ENCODE peak calls at places on chromosomes 3 and 15, in seven cellular contexts. H is A549; U is upper lobe of right lung; E is testis; R is naive thymus-derived CD4-positive, alpha-beta T cell; P is IMR-90; X is dorsolateral prefrontal cortex. J is an unnamed sample.

GRCh38 chr3:114551770-114552526 is 258.1 kb downstream of the TIGIT start:
- DNase-seq in H (peak), U (no peak), E (no peak), R (no peak), P (peak), X (no peak), J (no peak)

GRCh38 chr15:84697353-84697990 is 18.5 kb downstream of the SEC11A start:
- DNase-seq in H (no peak), U (no peak), E (no peak), R (no peak), P (no peak), X (no peak), J (no peak)

GRCh38 chr3:142618917-142619401 is 22.8 kb downstream of the PLS1 start:
- DNase-seq in H (peak), U (no peak), E (no peak), R (no peak), P (no peak), X (no peak), J (no peak)

GRCh38 chr3:69408989-69409388 is 23.1 kb upstream of the FRMD4B start:
- DNase-seq in H (no peak), U (no peak), E (no peak), R (no peak), P (no peak), X (no peak), J (no peak)

GRCh38 chr3:10601131-10601856 is 95.9 kb upstream of the ATP2B2 start:
- DNase-seq in H (no peak), U (no peak), E (no peak), R (no peak), P (no peak), X (no peak), J (no peak)

GRCh38 chr15:50148362-50148963 is 29.4 kb upstream of the ATP8B4 start:
- DNase-seq in H (no peak), U (no peak), E (peak), R (no peak), P (peak), X (no peak), J (no peak)

GRCh38 chr3:74515451-74515850 is 99.0 kb downstream of the CNTN3 start:
- DNase-seq in H (no peak), U (no peak), E (no peak), R (no peak), P (peak), X (no peak), J (no peak)

GRCh38 chr15:56052389-56053045 is 59.1 kb upstream of the NEDD4 start:
- DNase-seq in H (peak), U (no peak), E (no peak), R (peak), P (peak), X (no peak), J (no peak)

GRCh38 chr3:49500408-49501257 is 30.6 kb downstream of the DAG1 start:
- DNase-seq in H (peak), U (no peak), E (peak), R (no peak), P (peak), X (peak), J (no peak)

GRCh38 chr3:122392868-122393844 is 9.2 kb downstream of the FAM162A start:
- DNase-seq in H (peak), U (no peak), E (no peak), R (peak), P (peak), X (no peak), J (no peak)

GRCh38 chr3:126979076-126979628 is 3.8 kb upstream of the PLXNA1 start:
- DNase-seq in H (no peak), U (no peak), E (no peak), R (no peak), P (no peak), X (no peak), J (no peak)

GRCh38 chr3:18445421-18446066 is 20.4 kb upstream of the SATB1 start:
- DNase-seq in H (no peak), U (no peak), E (no peak), R (peak), P (no peak), X (no peak), J (no peak)

GRCh38 chr15:45776772-45777171 is 141.9 kb downstream of the SQOR start:
- DNase-seq in H (no peak), U (no peak), E (no peak), R (no peak), P (no peak), X (no peak), J (no peak)
- H3K4me3 ChIP-seq in H (no peak), U (no peak), E (no peak), R (no peak), P (no peak), X (no peak), J (no peak)

GRCh38 chr3:132597660-132598059 is 590 bp downstream of the ACKR4 start:
- DNase-seq in H (no peak), U (no peak), E (no peak), R (no peak), P (no peak), X (no peak), J (no peak)
- H3K4me3 ChIP-seq in H (no peak), U (peak), E (no peak), R (no peak), P (no peak), X (no peak), J (no peak)

GRCh38 chr3:147744967-147745366 is 335.8 kb downstream of the ZIC1 start:
- DNase-seq in H (no peak), U (no peak), E (no peak), R (no peak), P (no peak), X (no peak), J (no peak)
- H3K4me3 ChIP-seq in H (no peak), U (no peak), E (no peak), R (no peak), P (no peak), X (no peak), J (no peak)

GRCh38 chr3:129985113-129985512 is 10.6 kb downstream of the TRH start:
- DNase-seq in H (no peak), U (peak), E (no peak), R (no peak), P (no peak), X (no peak), J (no peak)

GRCh38 chr3:129984124-129984523 is 9.6 kb downstream of the TRH start:
- DNase-seq in H (no peak), U (no peak), E (no peak), R (no peak), P (no peak), X (no peak), J (no peak)

GRCh38 chr3:129989391-129989790 is 14.9 kb downstream of the TRH start:
- DNase-seq in H (no peak), U (peak), E (no peak), R (no peak), P (no peak), X (no peak), J (no peak)

GRCh38 chr3:129992781-129993180 is 18.3 kb downstream of the TRH start:
- DNase-seq in H (peak), U (peak), E (no peak), R (no peak), P (no peak), X (no peak), J (no peak)

DNA sequence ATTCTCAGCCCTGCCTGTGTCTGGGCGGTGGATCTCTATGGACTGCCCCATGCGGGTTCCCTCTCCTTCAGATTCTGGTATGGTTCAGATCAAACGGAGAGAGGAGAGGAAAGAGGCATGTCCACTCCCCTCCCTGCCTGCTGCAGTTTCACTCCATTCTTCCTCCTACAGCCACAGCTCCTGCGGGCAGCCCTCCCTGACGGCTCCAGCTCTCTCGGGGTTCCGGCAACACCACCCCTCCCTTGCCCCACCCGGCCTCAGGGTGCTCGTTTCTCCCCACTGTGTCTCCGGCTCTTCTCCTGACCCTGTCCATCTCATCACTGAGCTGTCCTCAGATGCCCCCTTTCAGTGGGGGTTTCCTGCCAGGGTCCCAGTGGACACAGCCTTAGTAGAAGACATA is 13.9 kb downstream of the TRH start:
- DNase-seq in H (no peak), U (peak), E (no peak), R (no peak), P (no peak), X (no peak), J (no peak)
- H3K4me3 ChIP-seq in H (no peak), U (no peak), E (no peak), R (no peak), P (no peak), X (no peak), J (no peak)

DNA sequence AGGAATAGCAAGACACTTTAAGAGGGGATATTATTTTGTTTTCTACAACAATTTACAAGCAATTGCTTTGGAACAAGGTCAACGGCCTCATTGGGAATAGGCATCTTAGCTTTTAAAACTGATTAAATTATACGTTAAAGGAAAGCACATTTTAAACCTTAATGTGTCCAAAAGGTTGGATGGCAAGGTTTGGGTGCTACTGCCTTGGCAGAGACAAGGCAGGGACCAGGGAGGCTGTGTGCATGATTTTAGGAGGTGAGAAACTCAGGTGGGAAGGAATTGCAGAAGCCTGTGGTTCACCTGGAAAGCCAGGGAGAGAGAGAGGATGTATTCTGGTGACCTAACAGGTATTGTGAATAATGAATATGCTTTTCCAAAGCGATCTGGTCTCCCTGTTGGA is 54.3 kb downstream of the TGFBR2 start:
- DNase-seq in H (no peak), U (no peak), E (no peak), R (no peak), P (no peak), X (no peak), J (no peak)
- H3K4me3 ChIP-seq in H (no peak), U (no peak), E (no peak), R (no peak), P (no peak), X (no peak), J (no peak)

GRCh38 chr15:81261172-81261808 is 62.7 kb downstream of the STARD5 start:
- DNase-seq in H (no peak), U (no peak), E (no peak), R (no peak), P (no peak), X (no peak), J (no peak)
- H3K4me3 ChIP-seq in H (no peak), U (no peak), E (no peak), R (no peak), P (no peak), X (no peak), J (no peak)

GRCh38 chr3:183958775-183959174 is 58.9 kb downstream of the ABCC5 start:
- DNase-seq in H (no peak), U (no peak), E (no peak), R (no peak), P (no peak), X (no peak), J (no peak)

GRCh38 chr3:183958226-183958625 is 59.5 kb downstream of the ABCC5 start:
- DNase-seq in H (no peak), U (no peak), E (no peak), R (no peak), P (no peak), X (no peak), J (no peak)

GRCh38 chr3:183951459-183951858 is 66.2 kb downstream of the ABCC5 start:
- DNase-seq in H (no peak), U (no peak), E (no peak), R (no peak), P (no peak), X (no peak), J (no peak)

GRCh38 chr3:183953471-183954070 is 64.1 kb downstream of the ABCC5 start:
- DNase-seq in H (no peak), U (no peak), E (no peak), R (no peak), P (no peak), X (no peak), J (no peak)

GRCh38 chr3:183954875-183955274 is 62.8 kb downstream of the ABCC5 start:
- DNase-seq in H (no peak), U (no peak), E (no peak), R (no peak), P (no peak), X (no peak), J (no peak)
- H3K4me3 ChIP-seq in H (no peak), U (no peak), E (no peak), R (no peak), P (no peak), X (no peak), J (no peak)

GRCh38 chr15:64503197-64503596 is 42.8 kb downstream of the ZNF609 start:
- DNase-seq in H (no peak), U (no peak), E (no peak), R (peak), P (peak), X (no peak), J (no peak)
- H3K4me3 ChIP-seq in H (no peak), U (no peak), E (no peak), R (peak), P (no peak), X (peak), J (no peak)